ENCODE peak calls at places on chromosomes 11 and 22, in eight cellular contexts. A is C1 segment of cervical spinal cord, T is RCC 7860, O is RWPE1, D is HS-5, U is GM10248, I is HT1080, P is gastrocnemius medialis. V is an unnamed sample.
A peak's percentile ranks its signal among the peaks of the same experiment; 100 is the strongest.

GRCh38 chr22:49406047-49406650 is 421.5 kb downstream of the BRD1 start:
- DNase-seq in A (no peak), T (no peak), O (no peak), D (no peak), U (no peak), I (no peak), P (no peak), V (no peak)

GRCh38 chr11:108851781-108852180 is 186.9 kb downstream of the DDX10 start:
- DNase-seq in A (no peak), T (no peak), O (no peak), D (no peak), U (no peak), I (no peak), P (no peak), V (no peak)

GRCh38 chr11:135075740-135076139 is 663.7 kb upstream of the B3GAT1 start:
- DNase-seq in A (no peak), T (peak; percentile 28), O (no peak), D (no peak), U (no peak), I (peak; percentile 24), P (peak; percentile 31), V (no peak)

GRCh38 chr11:1652778-1653540 is 23.4 kb downstream of the KRTAP5-5 start:
- DNase-seq in A (peak; percentile 17), T (peak; percentile 8), O (peak; percentile 77), D (peak; percentile 3), U (peak; percentile 90), I (peak; percentile 19), P (peak; percentile 52), V (no peak)

GRCh38 chr11:69327741-69328191 is 33.8 kb downstream of the MYEOV start:
- DNase-seq in A (no peak), T (no peak), O (no peak), D (no peak), U (no peak), I (no peak), P (no peak), V (no peak)

GRCh38 chr22:31938258-31938657 is 6.1 kb upstream of the YWHAH start:
- DNase-seq in A (no peak), T (no peak), O (no peak), D (no peak), U (no peak), I (no peak), P (no peak), V (no peak)

GRCh38 chr11:68946416-68947090 is 34.2 kb downstream of the MRGPRD start:
- DNase-seq in A (no peak), T (no peak), O (peak; percentile 63), D (no peak), U (no peak), I (peak; percentile 58), P (no peak), V (peak; percentile 70)

GRCh38 chr11:9263840-9264380 is 1.2 kb downstream of the DENND5A start:
- DNase-seq in A (no peak), T (peak; percentile 36), O (peak; percentile 28), D (peak; percentile 37), U (peak; percentile 87), I (no peak), P (no peak), V (no peak)

GRCh38 chr11:10770626-10771254 is 19.7 kb downstream of the CTR9 start:
- DNase-seq in A (no peak), T (no peak), O (peak; percentile 37), D (no peak), U (peak; percentile 33), I (peak; percentile 30), P (peak; percentile 71), V (no peak)

GRCh38 chr11:11708256-11708655 is 86.5 kb upstream of the GALNT18 start:
- DNase-seq in A (no peak), T (no peak), O (no peak), D (no peak), U (no peak), I (no peak), P (no peak), V (no peak)

GRCh38 chr11:113701491-113701890 is 4.6 kb downstream of the TMPRSS5 start:
- DNase-seq in A (no peak), T (no peak), O (no peak), D (no peak), U (no peak), I (no peak), P (no peak), V (no peak)

GRCh38 chr11:77147668-77148321 is 19.7 kb downstream of the MYO7A start:
- DNase-seq in A (no peak), T (no peak), O (peak; percentile 22), D (no peak), U (no peak), I (no peak), P (no peak), V (no peak)

GRCh38 chr11:117824571-117825537 is at the start of gene FXYD2:
- DNase-seq in A (no peak), T (no peak), O (no peak), D (no peak), U (no peak), I (no peak), P (peak; percentile 58), V (no peak)

GRCh38 chr11:129928923-129929692 is 33.7 kb upstream of the NFRKB start:
- DNase-seq in A (no peak), T (no peak), O (no peak), D (no peak), U (no peak), I (no peak), P (no peak), V (no peak)

GRCh38 chr11:133840479-133840941 is 4.8 kb downstream of the SPATA19 start:
- DNase-seq in A (no peak), T (no peak), O (no peak), D (no peak), U (peak; percentile 5), I (no peak), P (no peak), V (no peak)

GRCh38 chr22:50674127-50674493 is 1.5 kb downstream of the SHANK3 start:
- DNase-seq in A (no peak), T (no peak), O (no peak), D (no peak), U (no peak), I (no peak), P (no peak), V (no peak)

GRCh38 chr11:109236696-109237095 is 185.3 kb upstream of the C11orf87 start:
- DNase-seq in A (no peak), T (peak; percentile 83), O (no peak), D (no peak), U (no peak), I (no peak), P (no peak), V (no peak)

GRCh38 chr22:29359469-29359868 is 28.9 kb downstream of the AP1B1 start:
- DNase-seq in A (peak; percentile 10), T (peak; percentile 5), O (peak; percentile 11), D (no peak), U (no peak), I (peak; percentile 73), P (peak; percentile 69), V (no peak)

GRCh38 chr11:67496113-67496512 is 9.1 kb downstream of the PITPNM1 start:
- DNase-seq in A (no peak), T (no peak), O (no peak), D (no peak), U (no peak), I (no peak), P (no peak), V (no peak)

GRCh38 chr11:131305005-131305404 is 65.4 kb upstream of the NTM start:
- DNase-seq in A (no peak), T (no peak), O (no peak), D (no peak), U (no peak), I (no peak), P (no peak), V (no peak)

GRCh38 chr22:24289138-24289537 is 18.5 kb downstream of the SPECC1L start:
- DNase-seq in A (no peak), T (peak; percentile 57), O (no peak), D (peak; percentile 68), U (no peak), I (peak; percentile 62), P (no peak), V (peak; percentile 93)

GRCh38 chr11:37370817-37371216 is 772.8 kb upstream of the RAG2 start:
- DNase-seq in A (no peak), T (no peak), O (no peak), D (no peak), U (no peak), I (no peak), P (no peak), V (no peak)

GRCh38 chr11:57752954-57753353 is 1.3 kb upstream of the BTBD18 start:
- DNase-seq in A (no peak), T (no peak), O (no peak), D (no peak), U (no peak), I (no peak), P (no peak), V (no peak)

GRCh38 chr11:60987577-60988277 is 16.2 kb downstream of the CD6 start:
- DNase-seq in A (no peak), T (no peak), O (no peak), D (no peak), U (no peak), I (no peak), P (no peak), V (no peak)

GRCh38 chr11:69916806-69917387 is 97.7 kb upstream of the FGF3 start:
- DNase-seq in A (no peak), T (no peak), O (no peak), D (no peak), U (no peak), I (no peak), P (no peak), V (no peak)

V was measured in BJ.